ENCODE peak calls at places on chromosomes 3 and 15, in four cellular contexts. One of them, this sample, is unnamed.
A peak's percentile ranks its signal among the peaks of the same experiment; 100 is the strongest.

GRCh38 chr3:43405888-43406636 is 119.7 kb downstream of the SNRK start:
- DNase-seq in PC-3: no peak
- DNase-seq in fibroblast of pulmonary artery: peak; percentile 95
- DNase-seq in foreskin fibroblast: peak; percentile 6
- DNase-seq in this sample: no peak

GRCh38 chr15:29334544-29334943 is 64.9 kb upstream of the NSMCE3 start:
- DNase-seq in PC-3: no peak
- DNase-seq in fibroblast of pulmonary artery: no peak
- DNase-seq in foreskin fibroblast: no peak
- DNase-seq in this sample: no peak

GRCh38 chr15:37106490-37107001 is 6.2 kb upstream of the MEIS2 start:
- DNase-seq in PC-3: no peak
- DNase-seq in fibroblast of pulmonary artery: peak; percentile 78
- DNase-seq in foreskin fibroblast: no peak
- DNase-seq in this sample: no peak

GRCh38 chr3:47414161-47414564 is 33.3 kb downstream of the PTPN23 start:
- DNase-seq in PC-3: no peak
- DNase-seq in fibroblast of pulmonary artery: no peak
- DNase-seq in foreskin fibroblast: no peak
- DNase-seq in this sample: no peak

GRCh38 chr15:41483115-41483514 is 10.6 kb upstream of the ITPKA start:
- DNase-seq in PC-3: no peak
- DNase-seq in fibroblast of pulmonary artery: no peak
- DNase-seq in foreskin fibroblast: no peak
- DNase-seq in this sample: no peak

GRCh38 chr15:55823699-55824098 is 80.7 kb upstream of the PRTG start:
- DNase-seq in PC-3: no peak
- DNase-seq in fibroblast of pulmonary artery: peak; percentile 33
- DNase-seq in foreskin fibroblast: peak; percentile 24
- DNase-seq in this sample: no peak

GRCh38 chr3:21835266-21835665 is 84.3 kb upstream of the ZNF385D start:
- DNase-seq in PC-3: peak; percentile 52
- DNase-seq in fibroblast of pulmonary artery: no peak
- DNase-seq in foreskin fibroblast: peak; percentile 53
- DNase-seq in this sample: no peak

GRCh38 chr15:96771035-96771434 is 440.5 kb downstream of the NR2F2 start:
- DNase-seq in PC-3: no peak
- DNase-seq in fibroblast of pulmonary artery: no peak
- DNase-seq in foreskin fibroblast: no peak
- DNase-seq in this sample: no peak

GRCh38 chr3:94413721-94414106 is 350.9 kb downstream of the NSUN3 start:
- DNase-seq in PC-3: peak; percentile 79
- DNase-seq in fibroblast of pulmonary artery: peak; percentile 83
- DNase-seq in foreskin fibroblast: peak; percentile 32
- DNase-seq in this sample: no peak

GRCh38 chr15:50262533-50262932 is 3.0 kb downstream of the HDC start:
- DNase-seq in PC-3: no peak
- DNase-seq in fibroblast of pulmonary artery: no peak
- DNase-seq in foreskin fibroblast: no peak
- DNase-seq in this sample: no peak

DNA sequence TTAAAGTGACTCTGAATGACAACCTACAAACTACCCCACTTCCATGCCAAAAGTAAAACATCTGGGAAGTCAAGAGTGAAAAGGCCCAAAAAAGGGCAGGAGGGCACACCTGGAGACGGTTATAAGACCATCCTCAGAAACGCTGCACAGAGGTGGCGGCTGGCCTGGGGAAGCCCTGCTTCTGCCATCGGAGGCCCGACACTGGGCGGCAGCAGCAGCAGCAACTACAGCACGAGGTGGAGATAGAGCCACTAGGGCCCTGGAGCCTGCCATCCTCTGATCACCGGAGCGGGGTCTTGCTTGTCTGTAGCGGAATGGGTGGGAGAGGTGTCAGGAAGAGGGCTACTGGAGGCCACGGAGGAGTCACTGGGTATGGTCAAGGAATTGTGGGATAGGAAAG is 283.3 kb downstream of the ADAMTS17 start:
- DNase-seq in PC-3: no peak
- DNase-seq in fibroblast of pulmonary artery: no peak
- DNase-seq in foreskin fibroblast: no peak
- DNase-seq in this sample: no peak
- H3K4me3 ChIP-seq in PC-3: no peak overlapping the region
- H3K4me3 ChIP-seq in fibroblast of pulmonary artery: no peak overlapping the region
- H3K4me3 ChIP-seq in foreskin fibroblast: no peak overlapping the region
- H3K4me3 ChIP-seq in this sample: no peak overlapping the region

DNA sequence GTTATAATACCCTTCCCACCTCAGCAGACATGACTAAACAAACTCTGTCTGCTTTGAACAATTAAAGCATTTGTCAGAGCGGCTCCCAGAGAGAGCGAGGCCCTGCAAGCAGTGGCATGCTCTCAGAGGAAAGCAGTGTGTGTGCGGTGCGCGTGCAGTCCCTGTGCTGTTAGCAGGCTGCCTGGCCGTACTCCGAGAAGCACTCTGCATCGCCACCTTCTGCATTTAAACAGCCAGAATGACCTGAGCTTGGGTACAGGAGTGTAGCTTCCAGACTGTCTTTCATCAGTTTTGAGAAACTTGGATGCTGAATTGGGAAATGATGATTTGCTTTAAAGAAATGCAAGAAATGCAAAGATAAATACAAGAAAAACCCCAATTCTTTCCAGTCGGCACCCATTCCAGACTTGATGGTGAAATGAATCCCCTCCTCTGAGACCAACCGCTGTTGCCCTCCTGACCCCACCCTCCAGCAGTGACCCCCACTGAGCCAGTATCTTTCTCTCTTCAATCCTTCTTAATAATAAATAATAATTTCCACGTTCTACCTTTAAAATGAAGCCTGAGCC is 113.5 kb downstream of the VGLL4 start:
- DNase-seq in PC-3: no peak
- DNase-seq in fibroblast of pulmonary artery: peak; percentile 94
- DNase-seq in foreskin fibroblast: peak; percentile 75
- DNase-seq in this sample: no peak
- TF ChIP-seq CTCF in PC-3: no peak
- TF ChIP-seq CTCF in fibroblast of pulmonary artery: peak; percentile 30
- TF ChIP-seq CTCF in foreskin fibroblast: no peak
- TF ChIP-seq CTCF in this sample: no peak

DNA sequence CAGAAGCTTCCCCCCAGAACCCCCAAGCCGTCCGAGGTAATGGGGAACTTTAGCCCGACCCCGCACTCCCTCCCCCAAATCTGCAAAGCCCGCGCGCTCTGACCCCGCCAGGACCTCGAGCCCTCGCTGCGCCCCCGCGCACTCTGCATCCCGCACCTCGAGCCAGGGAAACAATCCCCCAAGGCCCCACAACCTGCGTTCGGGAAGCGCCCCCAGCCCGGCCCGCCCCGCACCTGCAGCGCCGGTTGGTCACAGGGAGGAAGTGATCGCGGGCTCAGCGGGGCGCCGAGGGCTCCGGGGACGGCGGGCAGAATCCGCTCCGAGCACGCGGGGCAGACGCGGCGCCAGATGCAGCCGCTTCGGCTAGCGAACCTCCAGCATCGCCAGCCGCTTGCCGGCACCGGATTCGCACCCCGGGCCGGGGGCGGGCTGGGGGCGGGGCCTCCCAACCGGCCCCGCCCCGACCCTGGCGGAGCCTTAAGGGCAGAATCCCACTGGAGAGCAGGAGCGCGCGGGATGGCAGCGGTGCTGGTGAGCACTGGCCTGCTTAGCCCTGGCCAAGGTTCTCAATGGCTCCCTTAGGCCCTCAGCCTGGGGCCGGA is at the start of gene CAMKV:
- DNase-seq in PC-3: no peak
- DNase-seq in fibroblast of pulmonary artery: no peak
- DNase-seq in foreskin fibroblast: no peak
- DNase-seq in this sample: no peak
- H3K4me3 ChIP-seq in PC-3: no peak within 1 kb of the TSS
- H3K4me3 ChIP-seq in fibroblast of pulmonary artery: no peak within 1 kb of the TSS
- H3K4me3 ChIP-seq in foreskin fibroblast: no peak within 1 kb of the TSS
- H3K4me3 ChIP-seq in this sample: peak within 1 kb of the TSS; percentile 13

DNA sequence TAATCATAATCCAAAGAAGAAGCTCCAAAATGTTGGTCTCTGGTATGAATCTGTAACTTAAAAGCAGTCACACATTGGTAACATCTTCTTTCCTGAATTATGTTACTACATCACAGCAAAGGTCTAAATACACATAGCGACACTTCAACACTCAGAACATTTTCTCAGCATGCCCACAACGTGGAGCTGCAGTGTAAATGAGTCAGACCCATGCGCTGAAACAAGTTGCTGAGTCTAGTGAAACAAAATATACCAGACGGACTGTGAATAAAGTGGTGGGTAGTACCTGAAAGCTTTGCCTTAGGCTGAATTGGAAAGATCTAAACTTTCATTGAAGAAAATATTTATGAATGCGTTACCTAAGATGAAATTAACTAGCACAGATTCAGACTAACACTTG is 33.2 kb upstream of the GOLGA8B start:
- DNase-seq in PC-3: peak; percentile 68
- DNase-seq in fibroblast of pulmonary artery: peak; percentile 39
- DNase-seq in foreskin fibroblast: peak; percentile 33
- DNase-seq in this sample: no peak
- TF ChIP-seq CTCF in PC-3: peak; percentile 51
- TF ChIP-seq CTCF in fibroblast of pulmonary artery: peak; percentile 20
- TF ChIP-seq CTCF in foreskin fibroblast: peak; percentile 17
- TF ChIP-seq CTCF in this sample: peak; percentile 4

GRCh38 chr3:73719413-73719831 is 94.7 kb upstream of the PDZRN3 start:
- DNase-seq in PC-3: no peak
- DNase-seq in fibroblast of pulmonary artery: peak; percentile 55
- DNase-seq in foreskin fibroblast: peak; percentile 28
- DNase-seq in this sample: no peak

GRCh38 chr3:73718326-73719110 is 93.8 kb upstream of the PDZRN3 start:
- DNase-seq in PC-3: no peak
- DNase-seq in fibroblast of pulmonary artery: no peak
- DNase-seq in foreskin fibroblast: no peak
- DNase-seq in this sample: no peak

GRCh38 chr3:73716418-73716817 is 91.7 kb upstream of the PDZRN3 start:
- DNase-seq in PC-3: peak; percentile 32
- DNase-seq in fibroblast of pulmonary artery: peak; percentile 16
- DNase-seq in foreskin fibroblast: peak; percentile 50
- DNase-seq in this sample: no peak

GRCh38 chr3:73723596-73723995 is 98.9 kb upstream of the PDZRN3 start:
- DNase-seq in PC-3: no peak
- DNase-seq in fibroblast of pulmonary artery: no peak
- DNase-seq in foreskin fibroblast: no peak
- DNase-seq in this sample: no peak

DNA sequence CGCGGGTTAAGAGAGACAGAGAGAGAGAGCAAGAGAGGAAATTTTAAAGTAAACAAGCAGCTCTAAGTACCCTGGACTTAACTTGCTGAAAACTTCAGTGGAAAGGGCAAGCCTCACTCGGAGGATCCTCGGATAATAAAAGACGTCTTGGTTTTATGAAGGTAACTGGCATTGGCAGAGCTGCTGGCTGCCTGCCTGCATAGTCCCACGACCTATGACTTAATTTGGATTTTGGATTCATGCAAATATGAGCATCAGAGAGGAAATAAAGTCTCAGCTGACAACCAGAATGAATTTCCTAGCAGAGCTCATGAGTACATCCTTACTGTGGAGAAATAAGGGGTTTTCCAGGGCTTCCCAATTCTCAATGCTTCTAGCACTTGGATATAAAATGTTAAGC is 95.1 kb upstream of the PDZRN3 start:
- DNase-seq in PC-3: no peak
- DNase-seq in fibroblast of pulmonary artery: peak; percentile 75
- DNase-seq in foreskin fibroblast: peak; percentile 29
- DNase-seq in this sample: no peak
- H3K4me3 ChIP-seq in PC-3: no peak overlapping the region
- H3K4me3 ChIP-seq in fibroblast of pulmonary artery: no peak overlapping the region
- H3K4me3 ChIP-seq in foreskin fibroblast: peak overlapping the region; percentile 17
- H3K4me3 ChIP-seq in this sample: no peak overlapping the region

GRCh38 chr3:123085293-123085949 is 18.6 kb downstream of the PDIA5 start:
- DNase-seq in PC-3: no peak
- DNase-seq in fibroblast of pulmonary artery: no peak
- DNase-seq in foreskin fibroblast: no peak
- DNase-seq in this sample: no peak
- TF ChIP-seq CTCF in PC-3: no peak
- TF ChIP-seq CTCF in fibroblast of pulmonary artery: no peak
- TF ChIP-seq CTCF in foreskin fibroblast: no peak
- TF ChIP-seq CTCF in this sample: no peak

GRCh38 chr15:63380151-63380827 is 1.4 kb downstream of the CA12 start:
- DNase-seq in PC-3: no peak
- DNase-seq in fibroblast of pulmonary artery: no peak
- DNase-seq in foreskin fibroblast: no peak
- DNase-seq in this sample: no peak
- H3K4me3 ChIP-seq in PC-3: peak overlapping the region; percentile 89
- H3K4me3 ChIP-seq in fibroblast of pulmonary artery: peak overlapping the region; percentile 72
- H3K4me3 ChIP-seq in foreskin fibroblast: peak overlapping the region; percentile 44
- H3K4me3 ChIP-seq in this sample: no peak overlapping the region

DNA sequence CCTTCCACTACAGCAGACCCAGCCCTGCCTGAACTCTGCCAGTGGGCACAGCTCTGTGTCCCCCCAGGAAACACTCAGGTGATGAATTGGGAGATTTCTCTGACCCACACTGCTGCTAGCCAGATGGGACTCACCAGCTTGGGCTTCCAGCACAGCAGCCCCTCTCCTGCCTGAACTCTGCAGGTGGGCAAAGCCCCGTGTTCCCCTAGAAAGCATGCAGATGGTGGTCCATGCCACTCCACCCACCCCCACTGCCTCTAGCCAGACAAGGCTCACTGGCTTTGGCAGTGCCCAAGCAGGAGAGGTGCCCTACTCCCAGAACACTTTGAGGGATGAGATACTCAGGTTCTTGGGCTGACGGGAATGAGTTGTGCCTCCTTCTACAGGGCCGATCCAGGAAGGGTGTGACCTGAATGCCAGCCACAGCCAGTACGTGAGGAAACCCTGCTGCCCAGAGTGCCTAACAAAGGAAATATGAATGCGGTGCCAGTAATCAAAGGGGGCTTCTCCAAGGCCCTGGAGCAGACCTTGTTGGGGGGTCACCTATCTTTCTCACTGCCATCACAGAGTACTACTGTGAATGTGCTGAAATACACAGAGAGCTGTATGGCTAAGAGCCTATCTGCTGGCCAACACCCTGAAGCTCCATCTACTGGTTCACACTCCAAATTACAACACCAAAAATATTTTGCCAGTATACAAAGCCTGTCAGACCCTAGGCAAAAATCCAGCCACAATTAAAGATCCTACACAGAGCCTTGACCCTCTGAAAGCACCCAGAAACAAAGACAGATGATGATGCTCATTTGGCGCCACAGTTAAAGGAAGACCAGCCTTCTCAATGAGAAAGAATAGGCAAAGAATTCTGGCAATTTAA is 61.9 kb downstream of the BTLA start:
- DNase-seq in PC-3: peak; percentile 75
- DNase-seq in fibroblast of pulmonary artery: peak; percentile 64
- DNase-seq in foreskin fibroblast: peak; percentile 27
- DNase-seq in this sample: no peak
- TF ChIP-seq CTCF in PC-3: peak; percentile 68
- TF ChIP-seq CTCF in fibroblast of pulmonary artery: peak; percentile 47
- TF ChIP-seq CTCF in foreskin fibroblast: peak; percentile 45
- TF ChIP-seq CTCF in this sample: peak; percentile 64

This sample was measured in GM12864.